ENCODE peak calls at places on chromosomes 16 and 17, in nine cellular contexts. B is Calu3, W is breast epithelium, O is psoas muscle, M is heart left ventricle, J is prostate gland, I is HL-60, K is MM.1S, N is IMR-90. R is an unnamed sample.

GRCh38 chr17:63309021-63309420 is 137.1 kb downstream of the CYB561 start:
- DNase-seq in B (no peak), W (no peak), O (no peak), M (no peak), J (no peak), I (no peak), K (no peak), N (peak; percentile 45), R (no peak)

GRCh38 chr16:70267516-70267915 is 15.8 kb upstream of the EXOSC6 start:
- DNase-seq in B (peak; percentile 48), W (no peak), O (peak; percentile 26), M (no peak), J (no peak), I (peak; percentile 56), K (no peak), N (peak; percentile 55), R (no peak)

GRCh38 chr16:79677799-79678525 is 77.4 kb upstream of the MAF start:
- DNase-seq in B (no peak), W (no peak), O (no peak), M (no peak), J (peak; percentile 24), I (no peak), K (no peak), N (no peak), R (no peak)

GRCh38 chr17:79747508-79748295 is 17.0 kb downstream of the ENPP7 start:
- DNase-seq in B (no peak), W (no peak), O (no peak), M (no peak), J (no peak), I (no peak), K (no peak), N (no peak), R (no peak)

GRCh38 chr16:12417830-12418229 is 385.9 kb downstream of the CPPED1 start:
- DNase-seq in B (no peak), W (no peak), O (no peak), M (no peak), J (no peak), I (no peak), K (no peak), N (no peak), R (no peak)

GRCh38 chr16:23903001-23903414 is 67.2 kb downstream of the PRKCB start:
- DNase-seq in B (no peak), W (no peak), O (no peak), M (no peak), J (no peak), I (no peak), K (no peak), N (no peak), R (no peak)

GRCh38 chr16:88700636-88701482 is 5.3 kb downstream of the RNF166 start:
- DNase-seq in B (no peak), W (peak; percentile 80), O (peak; percentile 93), M (peak; percentile 94), J (peak; percentile 46), I (peak; percentile 97), K (peak; percentile 81), N (peak; percentile 90), R (peak; percentile 99)

GRCh38 chr17:43382776-43383175 is 16.0 kb upstream of the ARL4D start:
- DNase-seq in B (no peak), W (no peak), O (no peak), M (no peak), J (no peak), I (no peak), K (no peak), N (no peak), R (no peak)

GRCh38 chr17:40550608-40551007 is 14.7 kb downstream of the CCR7 start:
- DNase-seq in B (no peak), W (peak; percentile 39), O (peak; percentile 75), M (peak; percentile 86), J (no peak), I (no peak), K (no peak), N (peak; percentile 74), R (no peak)

GRCh38 chr16:84058211-84058610 is 15.6 kb upstream of the SLC38A8 start:
- DNase-seq in B (no peak), W (no peak), O (peak; percentile 36), M (peak; percentile 22), J (no peak), I (no peak), K (no peak), N (no peak), R (no peak)

GRCh38 chr16:7140899-7141298 is 191.7 kb upstream of the RBFOX1 start:
- DNase-seq in B (no peak), W (no peak), O (no peak), M (no peak), J (no peak), I (no peak), K (no peak), N (no peak), R (no peak)

GRCh38 chr16:30609928-30610839 is at the start of gene ZNF689:
- DNase-seq in B (peak; percentile 97), W (peak; percentile 95), O (peak; percentile 97), M (peak; percentile 94), J (peak; percentile 95), I (peak; percentile 96), K (peak; percentile 97), N (peak; percentile 96), R (peak; percentile 94)
- TF ChIP-seq CTCF in B (no peak), W (no peak), O (no peak), M (no peak), J (no peak), I (no peak), K (no peak), N (peak; percentile 4), R (no peak)

GRCh38 chr17:67696853-67697505 is 20.8 kb upstream of the NOL11 start:
- DNase-seq in B (no peak), W (no peak), O (no peak), M (no peak), J (no peak), I (no peak), K (no peak), N (no peak), R (no peak)
- TF ChIP-seq CTCF in B (no peak), W (no peak), O (no peak), M (no peak), J (no peak), I (no peak), K (no peak), N (no peak), R (no peak)

GRCh38 chr17:8426802-8427201 is 8.9 kb upstream of the NDEL1 start:
- DNase-seq in B (no peak), W (no peak), O (no peak), M (no peak), J (no peak), I (no peak), K (no peak), N (no peak), R (no peak)

GRCh38 chr17:8426094-8426720 is 9.5 kb upstream of the NDEL1 start:
- DNase-seq in B (no peak), W (no peak), O (no peak), M (no peak), J (no peak), I (no peak), K (no peak), N (no peak), R (no peak)

GRCh38 chr17:8435245-8436168 is at the start of gene NDEL1:
- DNase-seq in B (peak; percentile 97), W (peak; percentile 98), O (peak; percentile 100), M (peak; percentile 99), J (peak; percentile 98), I (peak; percentile 93), K (peak; percentile 99), N (peak; percentile 97), R (peak; percentile 99)

GRCh38 chr17:8436169-8436932 is 667 bp downstream of the NDEL1 start:
- DNase-seq in B (peak; percentile 49), W (peak; percentile 67), O (peak; percentile 84), M (peak; percentile 74), J (peak; percentile 41), I (peak; percentile 24), K (peak; percentile 46), N (peak; percentile 56), R (peak; percentile 46)

DNA sequence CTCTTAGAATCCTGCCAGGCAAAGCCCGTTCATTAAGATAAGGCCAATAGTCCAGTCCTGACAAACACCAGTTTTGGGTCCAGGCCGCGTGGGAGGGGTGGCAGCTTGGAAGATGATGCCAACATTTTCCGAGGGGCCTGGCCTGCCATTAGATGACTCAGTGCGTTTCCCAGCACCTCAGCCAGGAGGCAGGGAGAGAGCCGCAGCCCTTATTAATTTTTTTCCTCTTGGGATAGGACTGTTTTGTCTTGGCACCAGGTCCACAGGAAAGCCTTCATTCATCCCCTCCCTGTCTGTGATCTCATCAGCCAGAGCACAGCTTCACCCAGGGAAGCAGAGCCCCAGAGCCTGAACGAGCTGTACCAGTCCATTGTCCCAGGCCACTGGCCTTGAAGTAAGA is 4.7 kb upstream of the NDEL1 start:
- DNase-seq in B (no peak), W (peak; percentile 87), O (peak; percentile 73), M (peak; percentile 75), J (no peak), I (no peak), K (no peak), N (peak; percentile 22), R (no peak)
- TF ChIP-seq CTCF in B (no peak), W (no peak), O (no peak), M (no peak), J (no peak), I (no peak), K (no peak), N (no peak), R (no peak)

DNA sequence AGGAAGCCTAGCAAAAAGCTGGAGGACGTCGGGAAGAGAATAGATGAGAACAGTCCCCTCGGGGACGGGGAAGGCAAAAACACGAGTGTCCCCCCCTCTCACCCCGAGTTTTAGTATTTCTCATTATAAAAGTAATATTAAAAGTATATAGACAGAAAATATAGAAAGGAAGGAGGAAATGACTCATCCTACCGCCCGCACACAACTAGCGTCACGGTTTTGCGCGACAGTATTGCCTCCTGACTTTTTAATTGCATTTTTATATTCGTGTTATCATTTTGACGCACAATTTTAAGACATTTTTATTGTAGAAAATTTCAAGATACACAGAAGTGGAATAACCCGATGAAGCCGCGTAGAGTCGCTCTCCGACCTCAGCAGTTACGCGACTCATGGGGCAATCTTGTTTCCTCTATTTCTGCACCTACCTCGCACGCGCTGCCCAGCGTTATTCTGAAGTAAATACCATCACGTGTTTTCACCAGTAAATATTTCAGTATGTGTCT is 652 bp upstream of the SLC25A19 start:
- DNase-seq in B (peak; percentile 31), W (peak; percentile 30), O (no peak), M (no peak), J (peak; percentile 32), I (peak; percentile 92), K (peak; percentile 70), N (peak; percentile 60), R (peak; percentile 80)
- TF ChIP-seq CTCF in B (no peak), W (no peak), O (no peak), M (no peak), J (no peak), I (peak; percentile 15), K (peak; percentile 28), N (peak; percentile 37), R (peak; percentile 71)

DNA sequence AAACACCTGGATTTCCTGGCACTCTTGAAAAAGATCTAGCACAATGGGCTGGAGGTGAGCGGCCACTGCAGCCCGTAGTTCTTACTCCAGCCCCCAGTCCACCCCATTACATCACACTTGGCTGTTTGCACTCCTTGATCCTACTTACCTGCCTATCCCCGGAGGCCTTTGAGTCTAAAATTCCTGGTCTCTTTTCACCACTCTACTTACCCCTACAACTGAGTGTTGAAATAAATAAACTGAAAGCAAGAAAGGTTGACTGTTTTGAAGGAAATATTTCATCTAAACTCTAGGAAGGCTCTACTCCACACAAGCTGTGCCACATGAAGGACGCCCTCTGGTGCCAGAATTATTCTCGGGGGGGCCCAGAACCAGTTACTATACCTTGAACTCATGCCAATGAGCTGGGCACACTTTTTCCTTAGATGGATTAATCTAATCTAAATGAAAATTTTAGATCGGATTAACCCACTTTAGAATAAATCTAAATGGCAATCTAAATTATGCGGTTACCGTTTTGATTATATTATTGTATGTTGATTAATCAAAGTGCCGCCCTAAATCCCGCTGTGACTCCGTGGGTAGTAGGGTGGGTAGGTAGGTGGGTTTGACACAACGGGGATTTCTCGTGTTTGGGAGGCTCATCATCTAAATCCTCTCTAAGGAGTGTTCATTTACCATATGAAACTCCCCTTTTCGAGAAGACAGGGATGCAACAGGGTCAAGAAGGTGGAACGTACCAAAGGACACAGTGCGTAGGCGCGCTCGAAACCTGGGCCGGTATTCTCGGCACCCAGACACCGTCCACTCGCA is 651 bp upstream of the EIF1 start:
- DNase-seq in B (peak; percentile 88), W (peak; percentile 79), O (peak; percentile 74), M (peak; percentile 73), J (peak; percentile 54), I (peak; percentile 69), K (peak; percentile 59), N (peak; percentile 15), R (no peak)
- TF ChIP-seq CTCF in B (peak; percentile 63), W (no peak), O (no peak), M (no peak), J (no peak), I (no peak), K (peak; percentile 63), N (peak; percentile 19), R (peak; percentile 41)

R was measured in CD14-positive monocyte.